ENCODE peak calls at places on chromosomes 16 and 17, in nine cellular contexts. P is Panc1; S is sigmoid colon; O is CD8-positive, alpha-beta memory T cell; C is left ventricle myocardium inferior; E is right lobe of liver; Z is SJSA1; X is lung; I is A549. M is an unnamed sample. For H3K4me1, the result is how much of the 10 kb centered on the place peaks cover.

GRCh38 chr17:67111327-67111726 is 67.0 kb downstream of the CACNG1 start:
- DNase-seq in P (no peak), S (no peak), O (no peak), C (no peak), E (no peak), Z (no peak), X (no peak), I (no peak), M (no peak)

GRCh38 chr16:56580391-56581048 is 8.8 kb upstream of the MT3 start:
- DNase-seq in P (no peak), S (no peak), O (no peak), C (no peak), E (no peak), Z (no peak), X (no peak), I (no peak), M (no peak)

GRCh38 chr17:69286257-69286656 is 40.7 kb downstream of the ABCA5 start:
- DNase-seq in P (no peak), S (no peak), O (no peak), C (no peak), E (no peak), Z (no peak), X (no peak), I (no peak), M (no peak)

GRCh38 chr17:82237083-82237745 is 8.4 kb downstream of the SLC16A3 start:
- DNase-seq in P (no peak), S (peak), O (peak), C (peak), E (peak), Z (no peak), X (no peak), I (no peak), M (peak)

GRCh38 chr16:53509906-53510703 is 7.1 kb upstream of the AKTIP start:
- DNase-seq in P (peak), S (peak), O (peak), C (peak), E (peak), Z (peak), X (peak), I (peak), M (peak)

GRCh38 chr16:51538707-51539604 is 387.9 kb upstream of the SALL1 start:
- DNase-seq in P (peak), S (no peak), O (no peak), C (no peak), E (no peak), Z (peak), X (no peak), I (peak), M (no peak)

GRCh38 chr16:75252946-75253911 is 1.8 kb upstream of the BCAR1 start:
- DNase-seq in P (no peak), S (peak), O (no peak), C (no peak), E (no peak), Z (peak), X (peak), I (no peak), M (no peak)

GRCh38 chr16:85720319-85720637 is 30.6 kb downstream of the C16orf74 start:
- DNase-seq in P (no peak), S (no peak), O (no peak), C (peak), E (peak), Z (no peak), X (no peak), I (no peak), M (no peak)

GRCh38 chr17:57389474-57389873 is 133.2 kb downstream of the MSI2 start:
- DNase-seq in P (no peak), S (no peak), O (no peak), C (no peak), E (no peak), Z (no peak), X (no peak), I (no peak), M (no peak)

GRCh38 chr17:17495448-17496188 is 577 bp downstream of the RASD1 start:
- DNase-seq in P (no peak), S (peak), O (peak), C (no peak), E (peak), Z (no peak), X (peak), I (no peak), M (peak)

GRCh38 chr17:20924306-20924705 is 118.5 kb downstream of the USP22 start:
- DNase-seq in P (no peak), S (no peak), O (no peak), C (no peak), E (no peak), Z (no peak), X (no peak), I (no peak), M (no peak)
- H3K4me1 ChIP-seq in P (under half), S (under half), O (under half), C (under half), E (under half), Z (under half), X (under half), I (under half), M (under half)

GRCh38 chr17:78737332-78737731 is 44.7 kb downstream of the CYTH1 start:
- DNase-seq in P (no peak), S (no peak), O (no peak), C (no peak), E (no peak), Z (peak), X (no peak), I (peak), M (no peak)
- H3K4me3 ChIP-seq in P (peak), S (no peak), O (peak), C (peak), E (no peak), Z (no peak), X (no peak), I (peak), M (peak)

DNA sequence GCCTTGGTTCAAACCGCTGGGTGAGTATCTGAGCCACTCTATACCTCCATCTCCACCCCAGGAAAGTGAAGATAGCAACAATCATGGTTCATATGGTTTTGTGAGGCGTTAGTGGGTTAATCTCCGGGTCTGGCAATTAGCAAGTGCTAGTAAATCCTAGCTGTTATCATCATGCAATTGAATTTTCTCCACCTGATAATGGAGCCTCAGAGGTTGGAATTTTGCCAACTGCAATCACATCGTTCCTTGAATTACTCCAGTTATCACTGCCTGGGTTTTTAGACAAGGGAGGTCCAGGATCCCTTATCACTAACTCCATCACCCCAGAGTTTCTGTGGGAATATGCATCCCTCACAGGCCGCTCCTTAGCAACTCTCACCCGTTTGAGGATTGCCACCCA is 311.5 kb downstream of the RBFOX1 start:
- DNase-seq in P (no peak), S (no peak), O (no peak), C (no peak), E (no peak), Z (no peak), X (no peak), I (no peak), M (no peak)
- H3K27ac ChIP-seq in P (no peak), S (no peak), O (no peak), C (no peak), E (no peak), Z (no peak), X (no peak), I (no peak), M (no peak)

DNA sequence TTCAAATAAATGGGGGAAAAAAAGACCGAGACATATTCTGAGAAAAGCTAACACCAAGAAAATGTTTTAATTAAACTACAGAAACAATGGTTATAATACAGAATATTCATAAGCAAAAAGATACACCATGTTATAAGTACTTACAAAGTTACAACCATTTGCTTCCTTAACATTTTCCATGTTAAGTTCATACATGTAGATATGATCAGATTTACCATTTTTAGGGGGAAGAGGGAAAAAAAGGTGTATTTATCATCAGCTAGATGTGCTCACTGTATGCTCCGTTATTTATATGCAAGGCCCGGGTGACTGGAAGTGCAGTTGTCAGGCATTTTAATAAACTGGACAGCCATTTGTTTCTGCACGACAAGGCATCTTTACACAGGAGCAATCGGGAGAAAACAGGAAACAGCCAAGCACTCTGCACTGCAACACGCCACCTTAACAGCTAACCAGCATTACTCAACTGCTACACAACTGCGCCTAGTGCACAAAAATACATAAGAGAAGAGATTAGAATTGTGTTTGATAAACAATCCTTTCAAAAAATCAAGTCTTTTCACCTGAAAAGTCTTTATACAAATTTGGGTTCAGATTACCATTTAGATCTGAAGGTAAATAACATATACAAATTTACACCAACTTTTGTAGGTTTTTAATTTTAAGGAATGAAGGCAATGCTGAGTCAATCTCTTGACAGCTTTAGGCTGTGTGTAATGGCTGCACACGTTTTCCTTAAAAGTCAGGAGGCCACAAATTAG is 2.9 kb downstream of the SRSF2 start:
- DNase-seq in P (no peak), S (no peak), O (no peak), C (no peak), E (no peak), Z (peak), X (no peak), I (peak), M (no peak)
- H3K4me1 ChIP-seq in P (under half), S (half or more), O (half or more), C (half or more), E (under half), Z (under half), X (under half), I (under half), M (under half)

GRCh38 chr17:39361064-39361463 is 40.4 kb downstream of the FBXL20 start:
- DNase-seq in P (no peak), S (no peak), O (no peak), C (no peak), E (no peak), Z (no peak), X (no peak), I (no peak), M (no peak)
- H3K4me3 ChIP-seq in P (no peak), S (no peak), O (no peak), C (no peak), E (no peak), Z (no peak), X (no peak), I (no peak), M (no peak)

M was measured in psoas muscle.